ENCODE peak calls at places on chromosomes 11 and 22, in four cellular contexts. U, X, L and O are unnamed samples.

GRCh38 chr11:133163463-133164419 is 368.6 kb downstream of the OPCML start:
- DNase-seq in U (peak), X (peak), L (no peak), O (peak)

GRCh38 chr22:38657248-38657909 is 941 bp downstream of the CBY1 start:
- DNase-seq in U (peak), X (peak), L (no peak), O (peak)

GRCh38 chr11:66363805-66364535 is 7.6 kb downstream of the SLC29A2 start:
- DNase-seq in U (peak), X (peak), L (no peak), O (no peak)

GRCh38 chr11:83713701-83714100 is 427.5 kb upstream of the CCDC90B start:
- DNase-seq in U (no peak), X (no peak), L (no peak), O (no peak)

GRCh38 chr11:45482331-45482730 is 183.1 kb downstream of the CHST1 start:
- DNase-seq in U (no peak), X (no peak), L (no peak), O (no peak)

GRCh38 chr11:76148941-76149613 is 57.2 kb downstream of the WNT11 start:
- DNase-seq in U (no peak), X (peak), L (no peak), O (peak)

GRCh38 chr11:44221992-44222391 is 87.9 kb downstream of the ALX4 start:
- DNase-seq in U (no peak), X (no peak), L (no peak), O (no peak)

GRCh38 chr11:87351671-87352070 is 313.9 kb downstream of the TMEM135 start:
- DNase-seq in U (no peak), X (no peak), L (no peak), O (no peak)

GRCh38 chr11:19311306-19312030 is 70.7 kb upstream of the E2F8 start:
- DNase-seq in U (peak), X (peak), L (peak), O (peak)

GRCh38 chr11:77374108-77374507 is 72.6 kb upstream of the GDPD4 start:
- DNase-seq in U (no peak), X (no peak), L (no peak), O (no peak)

GRCh38 chr11:111938687-111939160 is 1.6 kb downstream of the DIXDC1 start:
- DNase-seq in U (peak), X (peak), L (no peak), O (peak)

GRCh38 chr22:39719559-39720450 is 149.3 kb downstream of the CACNA1I start:
- DNase-seq in U (no peak), X (peak), L (no peak), O (no peak)

GRCh38 chr22:40190501-40190900 is 12.8 kb downstream of the TNRC6B start:
- DNase-seq in U (no peak), X (peak), L (no peak), O (no peak)

GRCh38 chr11:41053894-41054293 is 405.6 kb downstream of the LRRC4C start:
- DNase-seq in U (no peak), X (no peak), L (no peak), O (no peak)

GRCh38 chr11:37124384-37124783 is 526.3 kb upstream of the RAG2 start:
- DNase-seq in U (no peak), X (no peak), L (no peak), O (no peak)

GRCh38 chr11:76670475-76671235 is at the start of gene LRRC32:
- DNase-seq in U (peak), X (peak), L (no peak), O (no peak)

GRCh38 chr22:32562396-32562795 is 87.8 kb downstream of the FBXO7 start:
- DNase-seq in U (no peak), X (no peak), L (no peak), O (no peak)

GRCh38 chr22:24485608-24486007 is 9.5 kb upstream of the UPB1 start:
- DNase-seq in U (no peak), X (no peak), L (no peak), O (no peak)
- TF ChIP-seq ELF1 in U (no peak), X (no peak), L (no peak), O (no peak)

GRCh38 chr22:28771195-28771791 is 1.2 kb upstream of the CCDC117 start:
- DNase-seq in U (no peak), X (no peak), L (no peak), O (peak)

GRCh38 chr22:28774378-28774777 is 1.9 kb downstream of the CCDC117 start:
- DNase-seq in U (no peak), X (no peak), L (no peak), O (no peak)

GRCh38 chr22:28773461-28773867 is 969 bp downstream of the CCDC117 start:
- DNase-seq in U (no peak), X (no peak), L (no peak), O (no peak)

GRCh38 chr22:28769394-28770085 is 3.0 kb upstream of the CCDC117 start:
- DNase-seq in U (no peak), X (no peak), L (no peak), O (peak)

GRCh38 chr22:28772633-28773460 is at the start of gene CCDC117:
- DNase-seq in U (peak), X (peak), L (peak), O (peak)
- TF ChIP-seq CTCF in U (no peak), X (peak), L (no peak), O (peak)

GRCh38 chr11:35236667-35237003 is 97.7 kb downstream of the CD44 start:
- DNase-seq in U (no peak), X (no peak), L (no peak), O (no peak)

GRCh38 chr11:35235944-35236666 is 97.1 kb downstream of the CD44 start:
- DNase-seq in U (no peak), X (no peak), L (peak), O (no peak)

GRCh38 chr11:35238882-35239281 is 99.9 kb downstream of the CD44 start:
- DNase-seq in U (no peak), X (no peak), L (no peak), O (no peak)

GRCh38 chr11:35237860-35238715 is 99.1 kb downstream of the CD44 start:
- DNase-seq in U (peak), X (peak), L (peak), O (peak)

DNA sequence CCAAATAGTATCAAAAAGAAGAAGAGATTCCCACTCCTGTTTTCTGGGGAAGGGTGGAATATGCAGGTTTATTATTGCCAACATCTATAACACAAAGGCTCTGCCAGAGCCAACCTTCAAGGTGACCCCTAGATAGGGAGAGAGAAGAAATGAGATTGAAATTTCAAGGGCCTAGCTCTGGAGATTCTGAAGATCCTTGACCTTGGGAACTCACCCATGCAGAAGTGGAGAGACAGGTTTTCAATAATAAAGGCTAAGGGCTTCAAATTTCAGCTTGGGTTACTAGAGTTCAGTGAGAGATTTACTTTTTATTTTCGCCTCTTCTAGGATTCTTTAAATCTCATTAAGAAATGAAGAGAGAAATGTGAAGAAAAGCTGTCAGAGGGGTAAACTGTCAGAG is 98.4 kb downstream of the CD44 start:
- DNase-seq in U (no peak), X (no peak), L (no peak), O (no peak)
- TF ChIP-seq ELF1 in U (no peak), X (no peak), L (no peak), O (no peak)

GRCh38 chr11:35418847-35419712 is at the start of gene SLC1A2:
- DNase-seq in U (peak), X (no peak), L (no peak), O (no peak)
- TF ChIP-seq CTCF in U (no peak), X (no peak), L (no peak), O (no peak)

DNA sequence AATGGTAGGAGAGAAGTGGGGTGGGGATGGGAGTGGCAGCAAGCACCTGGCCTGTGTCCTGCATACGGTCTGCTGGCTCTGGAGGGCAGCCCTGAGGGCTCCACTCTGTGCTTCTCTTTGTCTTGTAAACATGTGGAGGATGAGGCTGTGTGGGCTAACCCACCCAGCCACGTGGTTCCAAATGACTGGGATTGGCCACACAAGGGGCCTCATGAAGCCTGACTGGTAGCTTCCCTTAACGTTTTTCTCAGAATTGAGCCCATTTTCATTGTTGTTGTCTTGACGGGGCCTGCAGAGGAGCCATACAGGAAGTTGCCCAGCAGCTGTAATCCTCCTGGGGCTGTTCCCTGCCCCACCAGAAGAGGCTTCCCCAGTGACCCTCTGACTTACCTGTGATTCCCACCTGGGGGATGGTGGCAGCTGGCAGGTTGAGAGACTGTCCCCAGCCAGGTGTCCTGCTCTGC is 18.0 kb downstream of the DERL3 start:
- DNase-seq in U (peak), X (no peak), L (no peak), O (no peak)
- TF ChIP-seq ELF1 in U (no peak), X (no peak), L (no peak), O (no peak)

GRCh38 chr22:30557243-30557642 is 10.7 kb upstream of the SEC14L6 start:
- DNase-seq in U (no peak), X (no peak), L (no peak), O (no peak)
- TF ChIP-seq CTCF in U (no peak), X (no peak), L (peak), O (peak)

DNA sequence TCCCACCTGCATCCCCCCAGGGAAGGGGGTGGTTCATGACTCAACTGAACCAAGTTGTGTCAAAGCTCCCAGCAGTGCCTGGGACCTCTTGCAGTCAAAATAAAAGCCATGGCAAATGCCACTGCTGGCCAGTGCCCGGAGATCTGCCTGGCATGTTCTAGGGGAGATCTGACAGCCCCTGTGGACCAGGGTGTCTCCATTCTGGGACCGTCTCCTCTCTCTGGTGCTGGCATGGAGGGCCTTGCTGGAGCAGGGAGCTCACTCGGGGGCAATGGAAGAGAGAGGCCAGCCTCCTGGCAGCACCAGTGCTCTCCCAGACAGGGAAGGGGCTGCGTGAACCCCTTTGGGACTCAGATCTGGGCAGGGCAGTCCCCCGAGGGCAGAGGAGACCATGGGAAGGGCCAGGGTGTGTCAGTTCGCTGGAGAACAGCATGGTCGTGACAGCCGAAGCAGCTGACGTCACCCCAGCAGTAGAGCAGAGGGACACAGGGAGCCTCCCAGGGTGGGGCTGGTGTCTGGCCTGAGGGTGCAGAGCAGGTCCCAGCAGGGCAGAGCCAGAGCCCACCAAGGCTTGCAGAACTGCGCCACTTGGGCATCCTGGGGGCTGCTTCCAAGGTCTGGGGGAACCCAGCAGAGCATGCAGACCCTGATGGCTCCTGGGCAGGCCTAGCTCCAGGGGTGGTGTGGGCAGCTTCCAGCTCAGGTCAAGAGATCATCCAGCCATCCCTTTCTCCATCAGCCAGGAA is 70.9 kb upstream of the KCNQ1OT1 start:
- DNase-seq in U (no peak), X (no peak), L (no peak), O (no peak)
- TF ChIP-seq ELF1 in U (no peak), X (no peak), L (no peak), O (no peak)

DNA sequence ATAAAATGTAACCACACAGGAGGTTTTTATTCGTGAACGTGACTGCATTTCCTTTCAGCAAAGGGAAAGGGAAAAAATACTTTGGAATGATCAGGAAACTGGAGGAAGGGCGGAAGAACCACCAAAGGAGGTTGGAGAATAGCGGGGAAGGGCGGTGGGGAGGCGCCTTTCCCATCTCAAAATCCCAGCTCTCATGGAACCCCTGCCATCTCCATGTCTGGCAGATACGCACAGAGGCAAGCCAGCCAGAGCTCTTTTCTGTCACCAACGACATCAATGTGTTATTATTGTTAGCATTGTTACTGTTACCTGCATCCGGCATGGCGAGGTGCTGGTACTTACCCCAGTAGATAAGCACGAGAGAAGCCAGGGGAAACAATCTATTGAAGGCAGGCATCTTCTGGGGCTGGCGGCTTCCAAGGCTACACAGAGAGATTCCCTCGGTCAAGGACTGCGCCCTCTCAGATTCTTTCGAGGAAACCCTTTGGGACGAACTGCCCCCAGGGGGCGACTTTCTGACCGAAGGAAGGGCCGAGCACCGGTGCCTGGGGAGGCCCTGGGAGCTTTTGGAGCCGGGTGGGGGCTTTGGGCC is 923 bp downstream of the SCN3B start:
- DNase-seq in U (no peak), X (no peak), L (no peak), O (no peak)
- TF ChIP-seq CTCF in U (peak), X (peak), L (peak), O (no peak)